ENCODE peak calls at places on chromosome 14, in five cellular contexts. One of them, this sample, is unnamed.

GRCh38 chr14:99229654-99230215 is 42.3 kb downstream of the BCL11B start:
- DNase-seq in GM23248: no peak
- DNase-seq in neuronal stem cell: no peak
- DNase-seq in CD4-positive, CD25-positive, alpha-beta regulatory T cell: peak; percentile 58
- DNase-seq in tibial nerve: no peak
- DNase-seq in this sample: no peak

GRCh38 chr14:30291216-30291615 is 267.7 kb upstream of the G2E3 start:
- DNase-seq in GM23248: peak; percentile 89
- DNase-seq in neuronal stem cell: no peak
- DNase-seq in CD4-positive, CD25-positive, alpha-beta regulatory T cell: no peak
- DNase-seq in tibial nerve: no peak
- DNase-seq in this sample: no peak

GRCh38 chr14:28671425-28671824 is 95.2 kb upstream of the FOXG1 start:
- DNase-seq in GM23248: no peak
- DNase-seq in neuronal stem cell: no peak
- DNase-seq in CD4-positive, CD25-positive, alpha-beta regulatory T cell: no peak
- DNase-seq in tibial nerve: no peak
- DNase-seq in this sample: no peak

GRCh38 chr14:61350427-61350826 is 29.0 kb downstream of the PRKCH start:
- DNase-seq in GM23248: no peak
- DNase-seq in neuronal stem cell: no peak
- DNase-seq in CD4-positive, CD25-positive, alpha-beta regulatory T cell: no peak
- DNase-seq in tibial nerve: no peak
- DNase-seq in this sample: no peak

GRCh38 chr14:26846388-26846787 is 248.6 kb upstream of the NOVA1 start:
- DNase-seq in GM23248: no peak
- DNase-seq in neuronal stem cell: no peak
- DNase-seq in CD4-positive, CD25-positive, alpha-beta regulatory T cell: no peak
- DNase-seq in tibial nerve: no peak
- DNase-seq in this sample: no peak

GRCh38 chr14:21093769-21094681 is 4.4 kb downstream of the ZNF219 start:
- DNase-seq in GM23248: no peak
- DNase-seq in neuronal stem cell: peak; percentile 95
- DNase-seq in CD4-positive, CD25-positive, alpha-beta regulatory T cell: no peak
- DNase-seq in tibial nerve: no peak
- DNase-seq in this sample: no peak

GRCh38 chr14:86933460-86933859 is 1059.5 kb downstream of the GALC start:
- DNase-seq in GM23248: no peak
- DNase-seq in neuronal stem cell: no peak
- DNase-seq in CD4-positive, CD25-positive, alpha-beta regulatory T cell: no peak
- DNase-seq in tibial nerve: no peak
- DNase-seq in this sample: no peak

GRCh38 chr14:101469382-101470251 is 91.7 kb upstream of the DIO3 start:
- DNase-seq in GM23248: no peak
- DNase-seq in neuronal stem cell: no peak
- DNase-seq in CD4-positive, CD25-positive, alpha-beta regulatory T cell: no peak
- DNase-seq in tibial nerve: no peak
- DNase-seq in this sample: no peak

GRCh38 chr14:90111895-90112534 is 50.2 kb downstream of the KCNK13 start:
- DNase-seq in GM23248: peak; percentile 93
- DNase-seq in neuronal stem cell: no peak
- DNase-seq in CD4-positive, CD25-positive, alpha-beta regulatory T cell: no peak
- DNase-seq in tibial nerve: no peak
- DNase-seq in this sample: no peak

GRCh38 chr14:59297070-59297766 is 108.8 kb downstream of the DAAM1 start:
- DNase-seq in GM23248: no peak
- DNase-seq in neuronal stem cell: no peak
- DNase-seq in CD4-positive, CD25-positive, alpha-beta regulatory T cell: no peak
- DNase-seq in tibial nerve: no peak
- DNase-seq in this sample: no peak

GRCh38 chr14:91891721-91892220 is 24.4 kb upstream of the TC2N start:
- DNase-seq in GM23248: peak; percentile 75
- DNase-seq in neuronal stem cell: no peak
- DNase-seq in CD4-positive, CD25-positive, alpha-beta regulatory T cell: no peak
- DNase-seq in tibial nerve: no peak
- DNase-seq in this sample: no peak

GRCh38 chr14:52551205-52551604 is 1.1 kb downstream of the TXNDC16 start:
- DNase-seq in GM23248: no peak
- DNase-seq in neuronal stem cell: no peak
- DNase-seq in CD4-positive, CD25-positive, alpha-beta regulatory T cell: no peak
- DNase-seq in tibial nerve: no peak
- DNase-seq in this sample: no peak

GRCh38 chr14:89767861-89768268 is 186.7 kb downstream of the EFCAB11 start:
- DNase-seq in GM23248: peak; percentile 76
- DNase-seq in neuronal stem cell: peak; percentile 9
- DNase-seq in CD4-positive, CD25-positive, alpha-beta regulatory T cell: peak; percentile 75
- DNase-seq in tibial nerve: no peak
- DNase-seq in this sample: peak; percentile 25

GRCh38 chr14:20683125-20683895 is 1.1 kb upstream of the RNASE4 start:
- DNase-seq in GM23248: peak; percentile 89
- DNase-seq in neuronal stem cell: peak; percentile 89
- DNase-seq in CD4-positive, CD25-positive, alpha-beta regulatory T cell: peak; percentile 84
- DNase-seq in tibial nerve: peak; percentile 55
- DNase-seq in this sample: peak; percentile 51

GRCh38 chr14:52455291-52456088 is 96.8 kb downstream of the TXNDC16 start:
- DNase-seq in GM23248: peak; percentile 71
- DNase-seq in neuronal stem cell: no peak
- DNase-seq in CD4-positive, CD25-positive, alpha-beta regulatory T cell: no peak
- DNase-seq in tibial nerve: no peak
- DNase-seq in this sample: no peak

GRCh38 chr14:31204593-31205534 is 2.7 kb downstream of the HECTD1 start:
- DNase-seq in GM23248: peak; percentile 44
- DNase-seq in neuronal stem cell: no peak
- DNase-seq in CD4-positive, CD25-positive, alpha-beta regulatory T cell: no peak
- DNase-seq in tibial nerve: no peak
- DNase-seq in this sample: no peak

GRCh38 chr14:100374891-100375272 is 51.7 kb downstream of the SLC25A47 start:
- DNase-seq in GM23248: no peak
- DNase-seq in neuronal stem cell: no peak
- DNase-seq in CD4-positive, CD25-positive, alpha-beta regulatory T cell: no peak
- DNase-seq in tibial nerve: no peak
- DNase-seq in this sample: no peak

GRCh38 chr14:67892466-67893120 is 73.0 kb downstream of the RAD51B start:
- DNase-seq in GM23248: no peak
- DNase-seq in neuronal stem cell: no peak
- DNase-seq in CD4-positive, CD25-positive, alpha-beta regulatory T cell: no peak
- DNase-seq in tibial nerve: no peak
- DNase-seq in this sample: no peak

GRCh38 chr14:85131523-85131922 is 398.4 kb upstream of the FLRT2 start:
- DNase-seq in GM23248: no peak
- DNase-seq in neuronal stem cell: no peak
- DNase-seq in CD4-positive, CD25-positive, alpha-beta regulatory T cell: no peak
- DNase-seq in tibial nerve: no peak
- DNase-seq in this sample: no peak

GRCh38 chr14:91352101-91352500 is 65.5 kb downstream of the CCDC88C start:
- DNase-seq in GM23248: peak; percentile 62
- DNase-seq in neuronal stem cell: no peak
- DNase-seq in CD4-positive, CD25-positive, alpha-beta regulatory T cell: no peak
- DNase-seq in tibial nerve: no peak
- DNase-seq in this sample: no peak

GRCh38 chr14:92962831-92963095 is 39.8 kb downstream of the CHGA start:
- DNase-seq in GM23248: no peak
- DNase-seq in neuronal stem cell: no peak
- DNase-seq in CD4-positive, CD25-positive, alpha-beta regulatory T cell: no peak
- DNase-seq in tibial nerve: no peak
- DNase-seq in this sample: no peak

GRCh38 chr14:73461478-73462077 is 3.2 kb upstream of the NUMB start:
- DNase-seq in GM23248: no peak
- DNase-seq in neuronal stem cell: no peak
- DNase-seq in CD4-positive, CD25-positive, alpha-beta regulatory T cell: no peak
- DNase-seq in tibial nerve: no peak
- DNase-seq in this sample: no peak

GRCh38 chr14:76773188-76773885 is 12.1 kb downstream of the VASH1 start:
- DNase-seq in GM23248: peak; percentile 90
- DNase-seq in neuronal stem cell: no peak
- DNase-seq in CD4-positive, CD25-positive, alpha-beta regulatory T cell: no peak
- DNase-seq in tibial nerve: no peak
- DNase-seq in this sample: no peak

GRCh38 chr14:77316872-77317271 is 3.8 kb downstream of the POMT2 start:
- DNase-seq in GM23248: no peak
- DNase-seq in neuronal stem cell: no peak
- DNase-seq in CD4-positive, CD25-positive, alpha-beta regulatory T cell: no peak
- DNase-seq in tibial nerve: no peak
- DNase-seq in this sample: no peak

GRCh38 chr14:55389330-55389729 is 22.3 kb downstream of the ATG14 start:
- DNase-seq in GM23248: peak; percentile 76
- DNase-seq in neuronal stem cell: no peak
- DNase-seq in CD4-positive, CD25-positive, alpha-beta regulatory T cell: no peak
- DNase-seq in tibial nerve: no peak
- DNase-seq in this sample: no peak

GRCh38 chr14:64826845-64827244 is 52.9 kb downstream of the SPTB start:
- DNase-seq in GM23248: peak; percentile 24
- DNase-seq in neuronal stem cell: no peak
- DNase-seq in CD4-positive, CD25-positive, alpha-beta regulatory T cell: no peak
- DNase-seq in tibial nerve: no peak
- DNase-seq in this sample: no peak

GRCh38 chr14:97153527-97153926 is 356.3 kb downstream of the VRK1 start:
- DNase-seq in GM23248: no peak
- DNase-seq in neuronal stem cell: no peak
- DNase-seq in CD4-positive, CD25-positive, alpha-beta regulatory T cell: no peak
- DNase-seq in tibial nerve: no peak
- DNase-seq in this sample: no peak

GRCh38 chr14:97155320-97155719 is 358.1 kb downstream of the VRK1 start:
- DNase-seq in GM23248: no peak
- DNase-seq in neuronal stem cell: no peak
- DNase-seq in CD4-positive, CD25-positive, alpha-beta regulatory T cell: no peak
- DNase-seq in tibial nerve: no peak
- DNase-seq in this sample: no peak

GRCh38 chr14:97149775-97150174 is 352.6 kb downstream of the VRK1 start:
- DNase-seq in GM23248: no peak
- DNase-seq in neuronal stem cell: no peak
- DNase-seq in CD4-positive, CD25-positive, alpha-beta regulatory T cell: no peak
- DNase-seq in tibial nerve: no peak
- DNase-seq in this sample: no peak
- H3K9me3 ChIP-seq in GM23248: no peaks in the 10 kb centered on the region
- H3K9me3 ChIP-seq in neuronal stem cell: peaks cover 3% of the 10 kb centered on the region
- H3K9me3 ChIP-seq in CD4-positive, CD25-positive, alpha-beta regulatory T cell: no peaks in the 10 kb centered on the region
- H3K9me3 ChIP-seq in tibial nerve: no peaks in the 10 kb centered on the region
- H3K9me3 ChIP-seq in this sample: no peaks in the 10 kb centered on the region

GRCh38 chr14:97489750-97490149 is 692.6 kb downstream of the VRK1 start:
- DNase-seq in GM23248: no peak
- DNase-seq in neuronal stem cell: no peak
- DNase-seq in CD4-positive, CD25-positive, alpha-beta regulatory T cell: no peak
- DNase-seq in tibial nerve: no peak
- DNase-seq in this sample: no peak

GRCh38 chr14:97485172-97485571 is 688.0 kb downstream of the VRK1 start:
- DNase-seq in GM23248: no peak
- DNase-seq in neuronal stem cell: no peak
- DNase-seq in CD4-positive, CD25-positive, alpha-beta regulatory T cell: no peak
- DNase-seq in tibial nerve: no peak
- DNase-seq in this sample: no peak

GRCh38 chr14:97491697-97492096 is 694.5 kb downstream of the VRK1 start:
- DNase-seq in GM23248: no peak
- DNase-seq in neuronal stem cell: no peak
- DNase-seq in CD4-positive, CD25-positive, alpha-beta regulatory T cell: no peak
- DNase-seq in tibial nerve: no peak
- DNase-seq in this sample: no peak

GRCh38 chr14:97490521-97491070 is 693.4 kb downstream of the VRK1 start:
- DNase-seq in GM23248: no peak
- DNase-seq in neuronal stem cell: no peak
- DNase-seq in CD4-positive, CD25-positive, alpha-beta regulatory T cell: no peak
- DNase-seq in tibial nerve: no peak
- DNase-seq in this sample: no peak

GRCh38 chr14:97486601-97487120 is 689.5 kb downstream of the VRK1 start:
- DNase-seq in GM23248: no peak
- DNase-seq in neuronal stem cell: no peak
- DNase-seq in CD4-positive, CD25-positive, alpha-beta regulatory T cell: no peak
- DNase-seq in tibial nerve: no peak
- DNase-seq in this sample: no peak
- H3K9me3 ChIP-seq in GM23248: no peaks in the 10 kb centered on the region
- H3K9me3 ChIP-seq in neuronal stem cell: no peaks in the 10 kb centered on the region
- H3K9me3 ChIP-seq in CD4-positive, CD25-positive, alpha-beta regulatory T cell: no peaks in the 10 kb centered on the region
- H3K9me3 ChIP-seq in tibial nerve: no peaks in the 10 kb centered on the region
- H3K9me3 ChIP-seq in this sample: no peaks in the 10 kb centered on the region

DNA sequence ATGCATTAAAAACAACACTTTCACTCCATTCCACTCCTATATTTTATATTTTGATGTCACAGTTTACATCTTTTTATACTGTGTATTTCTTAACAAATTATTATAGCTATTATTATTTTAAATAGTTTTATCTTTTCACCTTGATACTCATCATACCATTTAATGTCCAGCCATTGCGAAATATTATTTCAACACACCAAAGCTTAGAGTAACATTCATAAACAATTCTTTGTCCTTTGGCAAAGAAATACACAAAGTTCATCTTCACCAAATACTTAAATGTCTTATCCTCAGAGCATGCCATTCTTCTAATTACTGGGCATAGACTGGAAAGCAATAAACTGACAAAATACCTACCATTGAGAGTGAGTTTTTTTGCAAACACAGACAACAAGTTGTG is 1963.4 kb upstream of the FLRT2 start:
- DNase-seq in GM23248: no peak
- DNase-seq in neuronal stem cell: no peak
- DNase-seq in CD4-positive, CD25-positive, alpha-beta regulatory T cell: no peak
- DNase-seq in tibial nerve: no peak
- DNase-seq in this sample: no peak
- H3K9me3 ChIP-seq in GM23248: no peaks in the 10 kb centered on the region
- H3K9me3 ChIP-seq in neuronal stem cell: no peaks in the 10 kb centered on the region
- H3K9me3 ChIP-seq in CD4-positive, CD25-positive, alpha-beta regulatory T cell: no peaks in the 10 kb centered on the region
- H3K9me3 ChIP-seq in tibial nerve: no peaks in the 10 kb centered on the region
- H3K9me3 ChIP-seq in this sample: no peaks in the 10 kb centered on the region

GRCh38 chr14:104211741-104212140 is 73.4 kb downstream of the KIF26A start:
- DNase-seq in GM23248: no peak
- DNase-seq in neuronal stem cell: no peak
- DNase-seq in CD4-positive, CD25-positive, alpha-beta regulatory T cell: no peak
- DNase-seq in tibial nerve: no peak
- DNase-seq in this sample: no peak

GRCh38 chr14:104211242-104211641 is 72.9 kb downstream of the KIF26A start:
- DNase-seq in GM23248: no peak
- DNase-seq in neuronal stem cell: no peak
- DNase-seq in CD4-positive, CD25-positive, alpha-beta regulatory T cell: no peak
- DNase-seq in tibial nerve: no peak
- DNase-seq in this sample: no peak

GRCh38 chr14:104212206-104213095 is 74.1 kb downstream of the KIF26A start:
- DNase-seq in GM23248: no peak
- DNase-seq in neuronal stem cell: no peak
- DNase-seq in CD4-positive, CD25-positive, alpha-beta regulatory T cell: no peak
- DNase-seq in tibial nerve: no peak
- DNase-seq in this sample: no peak

GRCh38 chr14:104209985-104210520 is 71.7 kb downstream of the KIF26A start:
- DNase-seq in GM23248: no peak
- DNase-seq in neuronal stem cell: no peak
- DNase-seq in CD4-positive, CD25-positive, alpha-beta regulatory T cell: no peak
- DNase-seq in tibial nerve: no peak
- DNase-seq in this sample: no peak

GRCh38 chr14:104210548-104211195 is 72.3 kb downstream of the KIF26A start:
- DNase-seq in GM23248: no peak
- DNase-seq in neuronal stem cell: no peak
- DNase-seq in CD4-positive, CD25-positive, alpha-beta regulatory T cell: no peak
- DNase-seq in tibial nerve: no peak
- DNase-seq in this sample: no peak
- H3K9me3 ChIP-seq in GM23248: no peaks in the 10 kb centered on the region
- H3K9me3 ChIP-seq in neuronal stem cell: no peaks in the 10 kb centered on the region
- H3K9me3 ChIP-seq in CD4-positive, CD25-positive, alpha-beta regulatory T cell: no peaks in the 10 kb centered on the region
- H3K9me3 ChIP-seq in tibial nerve: peaks cover 5% of the 10 kb centered on the region
- H3K9me3 ChIP-seq in this sample: no peaks in the 10 kb centered on the region

This sample was measured in T-helper 17 cell.